ENCODE peak calls at places on chromosome 2, in four cellular contexts. X, Y, W and Z are unnamed samples.

GRCh38 chr2:234377761-234378341 is 119.0 kb downstream of the ARL4C start:
- DNase-seq in X (no peak), Y (no peak), W (no peak), Z (no peak)

GRCh38 chr2:141055526-141055925 is 1075.3 kb downstream of the LRP1B start:
- DNase-seq in X (no peak), Y (no peak), W (no peak), Z (no peak)

GRCh38 chr2:186426153-186427016 is 59.7 kb upstream of the ZC3H15 start:
- DNase-seq in X (peak), Y (no peak), W (peak), Z (no peak)

GRCh38 chr2:99879481-99879880 is 262.9 kb downstream of the AFF3 start:
- DNase-seq in X (no peak), Y (no peak), W (no peak), Z (no peak)

GRCh38 chr2:166726525-166726924 is 161.8 kb upstream of the XIRP2 start:
- DNase-seq in X (no peak), Y (no peak), W (peak), Z (no peak)

GRCh38 chr2:34337735-34338134 is 738.6 kb upstream of the FAM98A start:
- DNase-seq in X (no peak), Y (no peak), W (no peak), Z (no peak)

GRCh38 chr2:98548920-98549818 is 59.1 kb downstream of the COA5 start:
- DNase-seq in X (no peak), Y (no peak), W (no peak), Z (no peak)

GRCh38 chr2:231597014-231597611 is 4.4 kb downstream of the TEX44 start:
- DNase-seq in X (peak), Y (no peak), W (no peak), Z (no peak)

GRCh38 chr2:154532004-154532403 is 166.5 kb upstream of the KCNJ3 start:
- DNase-seq in X (no peak), Y (no peak), W (no peak), Z (no peak)

GRCh38 chr2:27582129-27582694 is 630 bp upstream of the ZNF512 start:
- DNase-seq in X (no peak), Y (no peak), W (no peak), Z (peak)

GRCh38 chr2:85504434-85505261 is 34.3 kb upstream of the MAT2A start:
- DNase-seq in X (no peak), Y (no peak), W (no peak), Z (peak)

GRCh38 chr2:233003658-233004555 is 9.1 kb downstream of the NGEF start:
- DNase-seq in X (no peak), Y (no peak), W (no peak), Z (no peak)

GRCh38 chr2:71043531-71044407 is 24.7 kb upstream of the NAGK start:
- DNase-seq in X (no peak), Y (no peak), W (no peak), Z (no peak)

DNA sequence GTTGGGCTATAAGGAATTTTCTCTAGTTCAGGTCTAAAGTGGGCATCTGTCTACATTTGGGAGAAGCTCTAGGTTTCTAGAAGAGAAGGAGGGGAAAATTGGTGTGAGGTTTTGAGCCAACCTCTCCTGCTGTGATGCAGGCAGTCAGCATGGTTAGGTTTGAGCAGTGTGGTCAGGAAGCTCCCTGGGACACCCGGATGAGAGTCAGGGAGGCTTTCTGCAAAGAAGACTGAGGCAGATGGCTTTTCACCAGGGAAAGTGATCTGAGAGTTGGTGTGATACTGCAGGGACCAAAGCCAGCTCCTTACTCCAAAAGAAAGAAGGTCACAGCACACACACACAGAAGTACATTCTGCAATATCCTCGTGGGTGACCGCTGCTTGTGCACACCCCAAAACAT is 75.8 kb upstream of the BCL11A start:
- DNase-seq in X (no peak), Y (no peak), W (no peak), Z (no peak)
- TF ChIP-seq ATF2 in X (no peak), Y (no peak), W (no peak), Z (no peak)

GRCh38 chr2:96316999-96317398 is 8.1 kb upstream of the ITPRIPL1 start:
- DNase-seq in X (no peak), Y (no peak), W (no peak), Z (no peak)

GRCh38 chr2:96319396-96319795 is 5.7 kb upstream of the ITPRIPL1 start:
- DNase-seq in X (no peak), Y (no peak), W (no peak), Z (no peak)

GRCh38 chr2:96320326-96321229 is 4.5 kb upstream of the ITPRIPL1 start:
- DNase-seq in X (no peak), Y (no peak), W (no peak), Z (no peak)

GRCh38 chr2:96317584-96317997 is 7.5 kb upstream of the ITPRIPL1 start:
- DNase-seq in X (no peak), Y (no peak), W (peak), Z (no peak)

DNA sequence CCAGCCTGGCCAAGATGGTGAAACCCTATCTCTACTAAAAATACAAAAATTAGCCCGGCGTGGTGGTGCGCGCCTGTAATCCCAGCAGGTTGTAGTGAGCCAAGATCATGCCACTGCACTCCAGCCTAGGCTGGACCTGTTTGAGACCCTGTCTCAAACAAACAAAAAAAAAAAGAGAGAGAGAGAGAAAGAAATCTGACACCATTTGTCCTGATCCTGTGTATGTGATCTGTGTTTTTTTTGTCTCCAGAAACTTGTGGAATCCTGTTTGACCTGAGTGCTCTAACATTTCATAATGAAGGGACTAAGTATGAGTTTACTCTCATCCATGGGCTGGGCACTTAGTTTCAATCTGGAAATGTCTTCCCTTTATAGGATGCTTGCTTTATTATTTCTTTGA is 6.4 kb upstream of the ITPRIPL1 start:
- DNase-seq in X (no peak), Y (no peak), W (peak), Z (no peak)
- TF ChIP-seq YY1 in X (no peak), Y (no peak), W (no peak), Z (no peak)

GRCh38 chr2:239425496-239426098 is 24.8 kb upstream of the HDAC4 start:
- DNase-seq in X (no peak), Y (no peak), W (no peak), Z (no peak)

GRCh38 chr2:239432174-239432573 is 31.4 kb upstream of the HDAC4 start:
- DNase-seq in X (no peak), Y (no peak), W (no peak), Z (no peak)

GRCh38 chr2:239431536-239431935 is 30.7 kb upstream of the HDAC4 start:
- DNase-seq in X (no peak), Y (no peak), W (no peak), Z (no peak)

GRCh38 chr2:239433777-239434396 is 33.1 kb upstream of the HDAC4 start:
- DNase-seq in X (no peak), Y (no peak), W (no peak), Z (no peak)

DNA sequence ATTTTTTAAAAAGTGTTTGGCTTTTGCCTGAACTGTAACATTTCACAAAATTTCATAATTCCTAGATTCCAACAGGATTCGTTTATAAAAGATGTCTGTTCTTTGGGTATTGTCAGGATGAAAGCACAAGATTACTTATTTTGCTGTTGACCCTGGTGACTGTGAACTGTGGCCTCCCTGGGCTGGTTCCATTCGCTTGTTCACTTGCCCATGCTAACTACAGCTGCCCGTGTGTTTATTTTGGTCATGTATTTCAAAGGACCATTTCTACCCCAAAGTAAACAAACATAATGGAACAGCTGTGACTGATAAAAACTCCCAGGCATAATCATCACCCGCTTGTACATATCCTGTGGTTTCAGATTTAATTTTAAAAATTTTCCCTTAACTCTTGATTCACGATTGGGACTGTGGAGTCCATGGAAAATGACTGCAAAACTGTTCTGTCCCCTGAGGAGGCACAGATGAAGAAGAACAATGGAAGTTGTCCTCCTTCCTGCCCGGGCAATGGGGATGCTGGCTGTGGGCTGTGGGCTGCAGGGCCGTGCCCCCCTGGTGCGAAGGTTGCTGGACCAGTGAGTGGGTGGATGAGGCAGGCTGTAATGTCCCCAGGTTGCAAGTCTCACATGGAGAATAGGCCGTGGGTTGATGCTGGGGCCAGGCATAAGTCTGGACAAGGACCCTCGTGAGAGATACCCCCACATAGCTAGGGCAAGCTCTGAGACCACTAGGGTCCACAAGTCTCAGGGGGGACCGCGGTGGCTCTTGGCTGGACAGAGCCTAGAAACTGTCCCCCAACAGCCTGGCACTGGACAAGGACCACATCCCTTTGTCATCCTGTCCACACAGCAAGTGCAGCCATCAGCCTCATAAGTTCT is 28.9 kb upstream of the HDAC4 start:
- DNase-seq in X (no peak), Y (no peak), W (peak), Z (no peak)
- TF ChIP-seq CEBPB in X (no peak), Y (no peak), W (no peak), Z (no peak)

GRCh38 chr2:8752385-8752784 is 70.5 kb downstream of the ID2 start:
- DNase-seq in X (no peak), Y (no peak), W (no peak), Z (no peak)
- TF ChIP-seq ATF2 in X (no peak), Y (no peak), W (no peak), Z (no peak)

GRCh38 chr2:133790706-133791105 is 222.4 kb upstream of the NCKAP5 start:
- DNase-seq in X (no peak), Y (no peak), W (no peak), Z (no peak)

GRCh38 chr2:133788391-133788790 is 220.1 kb upstream of the NCKAP5 start:
- DNase-seq in X (no peak), Y (no peak), W (no peak), Z (no peak)

GRCh38 chr2:133791191-133791590 is 222.9 kb upstream of the NCKAP5 start:
- DNase-seq in X (no peak), Y (no peak), W (no peak), Z (no peak)

GRCh38 chr2:133787651-133788050 is 219.4 kb upstream of the NCKAP5 start:
- DNase-seq in X (no peak), Y (no peak), W (no peak), Z (no peak)

GRCh38 chr2:133789743-133790142 is 221.5 kb upstream of the NCKAP5 start:
- DNase-seq in X (no peak), Y (no peak), W (peak), Z (no peak)
- TF ChIP-seq YY1 in X (no peak), Y (no peak), W (no peak), Z (no peak)

GRCh38 chr2:29223851-29224692 is 108.9 kb downstream of the CLIP4 start:
- DNase-seq in X (no peak), Y (no peak), W (no peak), Z (no peak)
- TF ChIP-seq CEBPB in X (no peak), Y (no peak), W (no peak), Z (no peak)

DNA sequence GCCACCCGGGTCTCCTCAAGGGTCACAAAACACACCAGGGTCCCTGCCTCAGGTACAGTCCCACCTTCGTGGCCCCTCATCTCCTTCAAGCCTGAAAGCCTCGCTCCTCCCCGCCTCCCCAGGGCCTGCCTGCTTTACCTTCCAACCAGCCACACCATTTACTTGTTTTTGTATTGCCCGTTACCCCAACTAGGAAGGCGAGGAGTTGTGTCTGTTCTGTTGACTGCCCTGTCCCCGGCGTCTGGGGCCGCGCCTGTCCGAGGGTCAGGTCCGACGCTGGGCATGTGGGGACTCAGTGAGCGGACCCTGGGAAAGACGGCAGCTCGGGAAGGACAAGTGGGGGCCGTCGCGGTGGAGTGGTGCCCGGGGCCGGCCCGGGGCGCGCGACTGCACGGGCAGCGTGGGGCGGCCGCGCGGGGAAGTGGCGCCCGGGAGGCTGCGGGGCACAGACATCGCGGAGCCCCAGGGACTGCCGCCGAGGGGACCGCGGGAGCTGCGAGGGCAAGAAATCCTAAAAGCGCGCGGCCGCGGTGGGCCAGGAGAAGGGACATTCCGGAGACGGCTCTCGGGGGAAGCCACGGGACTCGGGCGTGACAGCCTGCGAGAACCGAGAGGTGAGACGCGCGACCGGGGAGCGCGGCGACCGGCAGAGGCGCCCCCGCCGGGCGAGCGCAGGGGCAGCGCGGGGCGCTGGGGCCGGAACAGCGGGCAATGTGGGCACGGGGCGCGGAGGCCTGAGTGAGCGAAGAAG is 797 bp upstream of the GRHL1 start:
- DNase-seq in X (no peak), Y (no peak), W (no peak), Z (peak)
- TF ChIP-seq ATF2 in X (no peak), Y (no peak), W (no peak), Z (no peak)

GRCh38 chr2:30235859-30236535 is 4.7 kb downstream of the LBH start:
- DNase-seq in X (no peak), Y (no peak), W (no peak), Z (no peak)

GRCh38 chr2:30232801-30233130 is 1.4 kb downstream of the LBH start:
- DNase-seq in X (no peak), Y (no peak), W (no peak), Z (no peak)

GRCh38 chr2:30233142-30233961 is 2.0 kb downstream of the LBH start:
- DNase-seq in X (no peak), Y (no peak), W (no peak), Z (peak)

GRCh38 chr2:30235008-30235655 is 3.8 kb downstream of the LBH start:
- DNase-seq in X (no peak), Y (no peak), W (no peak), Z (no peak)

GRCh38 chr2:30234180-30234971 is 3.0 kb downstream of the LBH start:
- DNase-seq in X (no peak), Y (no peak), W (peak), Z (no peak)
- TF ChIP-seq YY1 in X (no peak), Y (no peak), W (no peak), Z (no peak)

DNA sequence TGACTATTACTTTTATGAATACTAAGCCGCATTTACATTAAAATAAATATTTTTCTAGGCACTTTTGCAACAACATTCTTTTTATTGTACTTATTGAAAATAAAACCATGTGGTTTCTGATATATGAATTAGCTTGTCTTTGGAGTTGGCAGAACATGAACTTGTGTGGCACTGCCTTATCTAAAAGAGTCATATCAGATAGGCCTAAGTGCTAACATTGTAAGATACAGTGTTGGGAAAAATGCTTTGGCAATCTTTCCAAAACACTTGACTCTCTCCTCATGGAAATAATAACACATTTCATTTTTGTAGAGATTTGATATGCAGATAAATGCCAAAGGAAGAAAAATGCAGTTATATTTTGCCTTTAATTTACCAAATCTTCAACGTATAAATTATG is 191.7 kb downstream of the ERBB4 start:
- DNase-seq in X (no peak), Y (no peak), W (no peak), Z (no peak)
- TF ChIP-seq CEBPB in X (no peak), Y (no peak), W (no peak), Z (no peak)